ENCODE peak calls at places on chromosomes 12 and 14, in six cellular contexts. G is HFFc6, Z is body of pancreas, Y is fibroblast of mammary gland, I is OCI-LY7, C is cardiac muscle cell. J is an unnamed sample.

GRCh38 chr12:118749656-118750055 is 231.7 kb upstream of the SRRM4 start:
- DNase-seq in G (no peak), Z (no peak), Y (no peak), C (no peak), I (no peak), J (no peak)

GRCh38 chr12:104049278-104050257 is at the start of gene GLT8D2:
- DNase-seq in Z (peak), G (peak), Y (peak), I (no peak), C (peak), J (peak)

GRCh38 chr14:93464271-93464670 is 33.5 kb downstream of the UNC79 start:
- DNase-seq in G (no peak), Y (no peak), C (no peak), I (no peak), Z (no peak), J (no peak)

GRCh38 chr14:28635387-28635786 is 131.2 kb upstream of the FOXG1 start:
- DNase-seq in G (no peak), Z (no peak), C (peak), I (peak), Y (peak), J (peak)

GRCh38 chr14:93994919-93995682 is 2.0 kb upstream of the CCDC197 start:
- DNase-seq in Y (peak), C (peak), Z (peak), G (peak), I (no peak), J (peak)

GRCh38 chr12:1421091-1421902 is 173.1 kb downstream of the FBXL14 start:
- DNase-seq in I (no peak), Z (no peak), C (no peak), G (peak), Y (no peak), J (no peak)

GRCh38 chr12:122891661-122892525 is 4.0 kb downstream of the VPS37B start:
- DNase-seq in I (no peak), C (peak), G (peak), Z (no peak), Y (peak), J (peak)

GRCh38 chr14:95770777-95771176 is 56.9 kb upstream of the TCL1A start:
- DNase-seq in C (no peak), G (no peak), Z (peak), I (no peak), Y (no peak), J (peak)

GRCh38 chr14:51604078-51604477 is 47.6 kb upstream of the FRMD6 start:
- DNase-seq in C (no peak), G (peak), Z (no peak), Y (peak), I (no peak), J (no peak)

GRCh38 chr14:24312736-24313507 is 1.6 kb downstream of the LTB4R start:
- DNase-seq in I (peak), Y (no peak), Z (no peak), G (no peak), C (no peak), J (no peak)

GRCh38 chr14:100837812-100838170 is 11.9 kb downstream of the MEG3 start:
- DNase-seq in Y (no peak), I (no peak), G (no peak), Z (no peak), C (no peak), J (no peak)

GRCh38 chr12:76529226-76529918 is 30.2 kb downstream of the OSBPL8 start:
- DNase-seq in C (no peak), Z (no peak), Y (peak), I (no peak), G (no peak), J (no peak)

GRCh38 chr14:77026930-77027537 is 1.5 kb downstream of the IRF2BPL start:
- DNase-seq in I (peak), Y (peak), G (peak), C (peak), Z (peak), J (peak)

GRCh38 chr12:13182881-13183280 is 13.6 kb upstream of the EMP1 start:
- DNase-seq in I (no peak), G (no peak), C (no peak), Z (no peak), Y (no peak), J (no peak)

GRCh38 chr14:63470877-63471565 is 72.2 kb downstream of the PPP2R5E start:
- DNase-seq in G (peak), Y (peak), C (no peak), Z (no peak), I (no peak), J (no peak)

GRCh38 chr12:13347241-13348043 is 150.9 kb downstream of the EMP1 start:
- DNase-seq in G (peak), Y (peak), C (no peak), I (no peak), Z (no peak), J (peak)

GRCh38 chr12:48917857-48918537 is 7.3 kb downstream of the FKBP11 start:
- DNase-seq in G (no peak), Y (no peak), I (no peak), Z (no peak), C (no peak), J (no peak)

GRCh38 chr12:104873374-104873773 is 84.7 kb downstream of the SLC41A2 start:
- DNase-seq in Z (no peak), I (no peak), G (no peak), C (no peak), Y (peak), J (no peak)

GRCh38 chr14:68487805-68488590 is 304.9 kb downstream of the ZFP36L1 start:
- DNase-seq in I (no peak), Y (peak), Z (no peak), C (no peak), G (peak), J (no peak)
- TF ChIP-seq CTCF in I (no peak), Y (no peak), Z (no peak), C (no peak), G (no peak), J (no peak)

GRCh38 chr14:22266141-22266442 is 322.9 kb downstream of the DAD1 start:
- DNase-seq in C (no peak), I (no peak), Y (no peak), Z (no peak), G (no peak), J (peak)

GRCh38 chr14:22264759-22265158 is 324.3 kb downstream of the DAD1 start:
- DNase-seq in Z (no peak), G (no peak), C (no peak), Y (no peak), I (no peak), J (no peak)

GRCh38 chr14:22263961-22264360 is 325.1 kb downstream of the DAD1 start:
- DNase-seq in G (no peak), Z (no peak), C (no peak), Y (no peak), I (no peak), J (no peak)

GRCh38 chr14:22266683-22267082 is 322.3 kb downstream of the DAD1 start:
- DNase-seq in Z (no peak), I (no peak), C (no peak), G (no peak), Y (no peak), J (no peak)

DNA sequence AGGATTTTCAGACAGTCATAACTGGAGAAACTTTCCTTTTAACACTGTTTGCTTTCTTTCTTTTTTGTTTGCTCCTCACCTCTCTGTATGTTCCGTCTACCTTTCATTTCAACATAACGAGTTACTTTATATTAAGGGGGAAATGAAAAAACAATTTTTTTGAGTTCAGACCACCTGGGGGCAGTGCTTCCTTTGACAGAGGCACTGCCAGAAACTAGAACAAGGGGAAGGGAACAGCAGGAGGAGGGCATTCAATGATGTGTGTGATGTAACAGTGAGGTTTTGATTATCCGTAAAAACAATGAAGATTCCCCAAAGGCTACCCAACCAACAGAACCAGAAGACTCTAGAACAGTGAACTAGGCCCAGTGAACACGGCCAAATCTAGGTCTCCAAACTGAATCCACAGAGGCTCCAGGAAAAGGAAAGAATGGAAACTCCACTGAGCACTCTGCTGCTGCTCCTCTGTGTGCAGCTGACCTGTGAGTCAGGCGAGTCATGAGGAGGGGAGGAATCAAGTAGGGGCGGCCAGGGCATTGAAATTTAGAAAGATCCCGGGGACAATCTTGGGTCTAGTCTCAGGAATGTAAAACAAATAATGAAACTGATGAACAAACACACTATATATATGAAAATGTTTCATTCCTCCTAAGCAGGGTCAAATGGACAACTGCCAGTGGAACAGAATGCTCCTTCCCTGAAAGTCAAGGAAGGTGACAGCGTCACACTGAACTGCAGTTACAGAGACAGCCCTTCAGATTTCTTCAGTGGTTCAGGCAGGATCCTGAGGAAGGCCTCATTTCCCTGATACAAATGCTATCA is 323.5 kb downstream of the DAD1 start:
- DNase-seq in Y (peak), G (no peak), C (no peak), I (peak), Z (no peak), J (peak)
- TF ChIP-seq CTCF in Y (no peak), G (peak), C (peak), I (peak), Z (no peak), J (no peak)

DNA sequence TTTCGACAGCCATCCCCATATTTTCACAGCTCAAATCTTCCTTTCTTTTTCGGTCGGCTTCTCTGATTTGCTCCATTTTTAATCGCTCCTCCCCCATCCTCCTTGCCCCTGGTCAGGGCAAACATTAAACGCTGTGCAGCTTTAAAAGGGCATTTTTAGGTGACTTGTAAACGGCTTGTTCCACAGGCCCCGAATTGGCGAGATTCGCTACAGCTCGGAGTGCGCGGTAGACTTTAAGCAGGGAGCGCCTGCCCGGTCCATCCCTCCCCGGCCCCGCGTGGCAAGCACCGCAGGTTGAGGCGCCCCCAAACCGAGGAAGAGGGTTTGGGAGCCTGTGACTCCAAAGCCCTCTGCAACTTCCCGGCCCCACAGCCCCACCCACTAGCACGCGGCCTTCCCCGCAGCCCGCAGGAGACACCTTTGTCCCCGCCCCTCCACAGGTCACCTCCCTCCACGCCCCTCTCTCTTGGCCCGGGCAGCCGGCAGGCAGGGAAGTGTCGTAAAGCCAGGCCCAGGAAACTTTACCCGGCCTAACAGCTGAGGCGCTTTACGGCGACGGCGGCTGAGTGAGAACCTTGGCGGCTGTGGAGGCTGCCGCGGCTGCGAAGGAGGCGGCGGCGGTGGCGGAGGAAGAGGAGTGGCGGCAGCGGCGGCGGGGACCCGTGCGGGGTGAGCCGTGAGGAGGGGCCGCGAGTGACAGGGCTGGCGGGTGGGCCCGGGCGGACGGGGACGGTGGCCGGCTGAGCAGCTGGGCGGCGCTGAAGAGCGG is at the start of gene NAA30:
- DNase-seq in Y (peak), G (peak), Z (peak), I (peak), C (peak), J (peak)
- TF ChIP-seq CTCF in Y (no peak), G (peak), Z (no peak), I (no peak), C (no peak), J (no peak)

DNA sequence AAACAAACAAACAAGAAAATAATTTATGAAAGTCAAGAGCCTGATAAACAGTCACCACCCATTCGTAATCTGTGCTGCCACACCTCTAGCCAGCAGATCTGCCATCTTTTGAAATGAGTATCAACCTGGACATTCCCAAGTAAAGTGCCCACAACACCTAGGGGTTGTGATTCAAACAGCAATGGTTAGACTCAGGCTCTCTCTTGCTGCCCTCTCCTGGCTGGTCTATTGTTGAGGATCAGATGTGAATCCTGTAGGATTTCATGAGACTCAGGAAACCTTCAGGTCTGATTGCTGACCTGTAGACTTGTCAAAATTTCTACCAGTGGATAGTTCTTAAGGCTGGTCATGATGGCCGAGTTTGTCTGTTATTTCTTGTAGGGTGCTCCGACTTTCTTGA is 26.8 kb downstream of the DGLUCY start:
- DNase-seq in I (peak), Y (peak), C (peak), Z (no peak), G (no peak), J (peak)
- TF ChIP-seq CTCF in I (peak), Y (peak), C (peak), Z (peak), G (peak), J (no peak)